ENCODE peak calls at places on chromosomes 13 and 19, in seven cellular contexts. B is esophagus squamous epithelium, G is heart left ventricle, I is psoas muscle, N is cardiac muscle cell, K is lower lobe of right lung, C is heart right ventricle. S is an unnamed sample.
A peak's percentile ranks its signal among the peaks of the same experiment; 100 is the strongest.

GRCh38 chr13:106117035-106117434 is 418.4 kb downstream of the EFNB2 start:
- DNase-seq in B (no peak), G (no peak), I (no peak), N (no peak), K (no peak), C (no peak), S (no peak)

GRCh38 chr19:35657904-35658700 is 8.2 kb upstream of the UPK1A start:
- DNase-seq in B (no peak), G (no peak), I (no peak), N (no peak), K (no peak), C (no peak), S (no peak)

GRCh38 chr19:48442116-48443035 is 3.4 kb upstream of the GRWD1 start:
- DNase-seq in B (no peak), G (no peak), I (no peak), N (no peak), K (no peak), C (no peak), S (no peak)

GRCh38 chr13:36530050-36530789 is 97.9 kb downstream of the CCNA1 start:
- DNase-seq in B (no peak), G (no peak), I (no peak), N (no peak), K (peak; percentile 55), C (no peak), S (peak; percentile 0)

GRCh38 chr19:52635786-52636570 is 2.2 kb downstream of the ZNF83 start:
- DNase-seq in B (no peak), G (no peak), I (no peak), N (no peak), K (no peak), C (no peak), S (no peak)

GRCh38 chr13:109285586-109285985 is 500.8 kb downstream of the IRS2 start:
- DNase-seq in B (no peak), G (no peak), I (no peak), N (no peak), K (no peak), C (no peak), S (no peak)

GRCh38 chr13:28575200-28575599 is 80.3 kb upstream of the FLT1 start:
- DNase-seq in B (no peak), G (no peak), I (no peak), N (no peak), K (no peak), C (no peak), S (peak; percentile 78)

GRCh38 chr13:89115307-89115706 is 1444.1 kb downstream of the SLITRK5 start:
- DNase-seq in B (no peak), G (no peak), I (no peak), N (no peak), K (no peak), C (no peak), S (no peak)

GRCh38 chr19:58557253-58558065 is 952 bp downstream of the UBE2M start:
- DNase-seq in B (no peak), G (no peak), I (no peak), N (no peak), K (no peak), C (no peak), S (no peak)

GRCh38 chr19:14774373-14774772 is 4.0 kb downstream of the ADGRE2 start:
- DNase-seq in B (no peak), G (no peak), I (no peak), N (no peak), K (no peak), C (no peak), S (no peak)

GRCh38 chr19:53906211-53907192 is 2.6 kb upstream of the CACNG7 start:
- DNase-seq in B (no peak), G (no peak), I (peak; percentile 45), N (peak; percentile 41), K (peak; percentile 73), C (peak; percentile 59), S (peak; percentile 16)

GRCh38 chr19:29620931-29621351 is 14.9 kb downstream of the POP4 start:
- DNase-seq in B (no peak), G (no peak), I (no peak), N (no peak), K (peak; percentile 21), C (no peak), S (no peak)

GRCh38 chr13:42740753-42741152 is 40.6 kb upstream of the FAM216B start:
- DNase-seq in B (no peak), G (peak; percentile 27), I (peak; percentile 39), N (no peak), K (peak; percentile 70), C (peak; percentile 36), S (peak; percentile 32)

GRCh38 chr19:48698046-48698445 is 2.3 kb downstream of the FUT2 start:
- DNase-seq in B (no peak), G (no peak), I (no peak), N (no peak), K (no peak), C (no peak), S (peak; percentile 73)

GRCh38 chr13:50309200-50309848 is 294.1 kb downstream of the KCNRG start:
- DNase-seq in B (no peak), G (no peak), I (no peak), N (no peak), K (no peak), C (no peak), S (no peak)

GRCh38 chr13:49935171-49936084 is 712 bp downstream of the SPRYD7 start:
- DNase-seq in B (peak; percentile 35), G (peak; percentile 33), I (peak; percentile 57), N (no peak), K (peak; percentile 70), C (no peak), S (peak; percentile 29)

DNA sequence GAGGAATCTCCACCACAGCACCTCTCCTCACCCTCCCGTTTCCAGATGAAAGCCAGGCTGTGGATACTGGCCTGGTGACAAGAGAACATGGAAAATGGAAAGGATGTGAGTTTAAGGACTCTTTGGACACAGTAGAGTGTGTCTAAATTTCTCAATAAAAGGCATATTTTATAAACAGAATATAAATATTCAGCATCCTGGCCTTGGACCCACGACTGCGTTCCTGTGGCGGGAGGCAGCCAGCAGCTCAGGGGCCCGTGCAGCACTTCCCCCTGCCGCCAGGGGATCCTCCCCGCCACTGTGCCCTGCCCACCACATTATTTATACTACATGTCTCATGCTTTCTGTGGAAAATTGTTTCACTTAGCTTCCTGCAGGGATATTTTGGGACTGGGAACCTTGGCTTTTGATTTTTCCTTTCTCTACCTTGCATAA is 108.0 kb upstream of the SPATA13 start:
- DNase-seq in B (no peak), G (no peak), I (peak; percentile 25), N (no peak), K (no peak), C (no peak), S (no peak)
- H3K27ac ChIP-seq in B (peak overlapping the region; percentile 73), G (peak overlapping the region; percentile 66), I (no peak overlapping the region), N (no peak overlapping the region), K (peak overlapping the region; percentile 72), C (peak overlapping the region; percentile 62), S (peak overlapping the region; percentile 45)

DNA sequence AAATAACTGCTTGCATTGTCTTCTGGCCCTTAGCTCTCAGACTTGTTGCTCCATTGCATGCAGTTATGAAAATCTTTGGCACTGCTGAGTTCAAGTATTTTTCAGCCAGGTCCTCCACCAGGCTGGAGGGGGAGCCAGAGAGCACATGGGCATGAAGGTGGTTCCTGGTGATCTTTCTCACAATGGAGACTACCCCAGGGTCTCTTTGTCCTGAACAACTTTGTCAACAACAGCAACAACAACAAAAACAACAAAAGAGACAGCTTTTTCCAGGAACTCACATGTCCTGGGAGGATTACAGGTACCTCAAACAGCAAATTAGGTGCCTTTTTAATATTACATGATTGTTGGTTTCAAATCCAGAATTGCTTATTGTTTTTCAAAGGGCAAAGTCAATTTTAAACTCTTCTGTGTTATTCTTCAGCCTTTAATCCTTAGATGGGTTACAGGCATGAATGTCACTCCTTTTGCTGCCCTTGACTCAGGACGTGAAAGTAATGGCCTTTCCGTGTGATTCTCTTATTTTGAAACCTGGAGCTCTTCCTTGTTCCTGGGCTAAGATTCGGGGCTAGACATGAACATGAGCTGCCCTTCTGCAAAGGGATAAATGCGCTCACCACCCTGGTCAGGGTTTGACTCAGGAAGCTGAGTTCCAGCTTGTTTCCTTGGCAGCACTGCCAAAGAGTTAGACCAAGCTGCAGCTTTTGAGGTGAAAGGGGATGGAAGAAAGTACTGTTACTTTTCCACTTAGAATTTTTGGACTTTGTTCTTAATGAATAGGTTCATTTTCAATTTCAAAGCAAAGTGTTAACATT is 1.8 kb downstream of the RGCC start:
- DNase-seq in B (peak; percentile 5), G (peak; percentile 40), I (peak; percentile 37), N (peak; percentile 5), K (peak; percentile 65), C (peak; percentile 32), S (peak; percentile 49)
- H3K4me1 ChIP-seq in B (peaks cover 10% of the 10 kb centered on the region), G (no peaks in the 10 kb centered on the region), I (peaks cover 14% of the 10 kb centered on the region), N (no peaks in the 10 kb centered on the region), K (peaks cover 55% of the 10 kb centered on the region), C (peaks cover 13% of the 10 kb centered on the region), S (peaks cover 2% of the 10 kb centered on the region)

DNA sequence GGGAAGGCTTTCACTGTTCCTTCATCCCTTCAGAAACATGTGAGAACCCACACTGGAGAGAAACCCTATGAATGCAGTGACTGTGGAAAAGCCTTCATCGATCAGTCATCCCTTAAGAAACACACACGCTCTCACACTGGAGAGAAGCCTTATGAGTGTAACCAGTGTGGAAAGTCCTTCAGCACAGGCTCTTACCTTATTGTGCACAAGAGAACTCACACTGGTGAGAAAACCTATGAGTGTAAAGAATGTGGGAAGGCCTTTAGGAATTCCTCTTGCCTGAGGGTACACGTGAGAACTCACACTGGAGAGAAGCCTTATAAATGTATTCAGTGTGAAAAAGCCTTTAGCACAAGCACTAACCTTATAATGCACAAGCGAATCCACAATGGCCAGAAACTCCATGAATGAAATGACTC is 18.6 kb downstream of the ZNF177 start:
- DNase-seq in B (no peak), G (no peak), I (no peak), N (no peak), K (no peak), C (no peak), S (no peak)
- H3K9me3 ChIP-seq in B (peaks cover 99% of the 10 kb centered on the region), G (peaks cover 98% of the 10 kb centered on the region), I (peaks cover 100% of the 10 kb centered on the region), N (peaks cover 4% of the 10 kb centered on the region), K (peaks cover 100% of the 10 kb centered on the region), C (peaks cover 100% of the 10 kb centered on the region), S (peaks cover 3% of the 10 kb centered on the region)

GRCh38 chr13:110337287-110337686 is 30.2 kb downstream of the COL4A2 start:
- DNase-seq in B (no peak), G (no peak), I (no peak), N (no peak), K (no peak), C (no peak), S (no peak)

GRCh38 chr13:110340812-110341444 is 33.8 kb downstream of the COL4A2 start:
- DNase-seq in B (no peak), G (peak; percentile 86), I (peak; percentile 80), N (peak; percentile 28), K (peak; percentile 73), C (peak; percentile 79), S (no peak)

GRCh38 chr13:110339975-110340550 is 33.0 kb downstream of the COL4A2 start:
- DNase-seq in B (no peak), G (no peak), I (no peak), N (no peak), K (no peak), C (no peak), S (no peak)

GRCh38 chr13:110338441-110339101 is 31.5 kb downstream of the COL4A2 start:
- DNase-seq in B (no peak), G (peak; percentile 61), I (no peak), N (peak; percentile 15), K (no peak), C (peak; percentile 59), S (no peak)

DNA sequence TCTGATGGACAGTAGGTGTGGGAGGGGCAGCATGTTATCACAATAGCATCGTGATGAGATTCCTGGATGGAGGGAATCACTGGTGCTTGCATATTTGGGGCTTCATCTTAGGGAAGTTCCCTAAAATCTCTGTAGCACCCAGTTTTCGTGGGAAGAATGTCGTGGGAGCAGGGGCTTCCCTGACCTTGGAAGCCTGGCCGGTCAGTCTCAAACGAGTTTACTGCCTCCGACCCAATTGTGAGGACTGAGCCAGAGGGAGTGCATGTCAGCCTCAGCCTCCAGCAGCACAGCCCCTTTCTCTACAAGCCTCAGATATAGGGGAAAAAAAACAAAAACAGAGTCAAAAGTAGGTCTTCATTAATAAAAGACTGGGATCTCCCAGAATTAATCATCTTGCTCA is 32.2 kb downstream of the COL4A2 start:
- DNase-seq in B (no peak), G (no peak), I (no peak), N (no peak), K (no peak), C (no peak), S (no peak)
- H3K27ac ChIP-seq in B (peak overlapping the region; percentile 87), G (peak overlapping the region; percentile 86), I (peak overlapping the region; percentile 61), N (peak overlapping the region; percentile 82), K (peak overlapping the region; percentile 76), C (peak overlapping the region; percentile 67), S (peak overlapping the region; percentile 93)

S was measured in small intestine.